ENCODE peak calls at places on chromosomes 4 and X, in five cellular contexts. S is IMR-90, Q is trophoblast cell, N is stomach, K is fibroblast of lung. O is an unnamed sample.

GRCh38 chr4:36209941-36210663 is 34.2 kb downstream of the ARAP2 start:
- DNase-seq in S (no peak), Q (no peak), N (no peak), K (no peak), O (no peak)

GRCh38 chr4:153750197-153750817 is 9.5 kb downstream of the RNF175 start:
- DNase-seq in S (peak), Q (peak), N (peak), K (peak), O (peak)

GRCh38 chr4:37674446-37674845 is 11.7 kb downstream of the RELL1 start:
- DNase-seq in S (no peak), Q (no peak), N (no peak), K (no peak), O (no peak)

GRCh38 chr4:26020896-26021295 is 106.9 kb downstream of the SMIM20 start:
- DNase-seq in S (peak), Q (no peak), N (no peak), K (peak), O (no peak)

GRCh38 chr4:78543424-78544238 is 7.9 kb upstream of the ANXA3 start:
- DNase-seq in S (no peak), Q (no peak), N (no peak), K (peak), O (no peak)

GRCh38 chr4:13240066-13240465 is 244.1 kb downstream of the RAB28 start:
- DNase-seq in S (no peak), Q (no peak), N (no peak), K (peak), O (no peak)

GRCh38 chrX:75963774-75964173 is 178.7 kb upstream of the MAGEE2 start:
- DNase-seq in S (no peak), Q (no peak), N (no peak), K (no peak), O (no peak)

GRCh38 chr4:95095352-95095974 is 337.7 kb downstream of the BMPR1B start:
- DNase-seq in S (peak), Q (no peak), N (no peak), K (peak), O (no peak)

GRCh38 chrX:42746606-42747005 is 31.4 kb downstream of the PPP1R2C start:
- DNase-seq in S (peak), Q (peak), N (no peak), K (peak), O (no peak)

GRCh38 chrX:50100188-50100587 is 100.6 kb downstream of the AKAP4 start:
- DNase-seq in S (no peak), Q (no peak), N (no peak), K (no peak), O (peak)

GRCh38 chr4:148373093-148373492 is 69.1 kb downstream of the NR3C2 start:
- DNase-seq in S (no peak), Q (no peak), N (no peak), K (no peak), O (no peak)

GRCh38 chr4:148376151-148376550 is 66.1 kb downstream of the NR3C2 start:
- DNase-seq in S (peak), Q (no peak), N (peak), K (peak), O (no peak)

GRCh38 chr4:148369919-148370318 is 72.3 kb downstream of the NR3C2 start:
- DNase-seq in S (no peak), Q (no peak), N (no peak), K (no peak), O (no peak)

GRCh38 chr4:148375581-148375980 is 66.6 kb downstream of the NR3C2 start:
- DNase-seq in S (no peak), Q (no peak), N (no peak), K (no peak), O (no peak)
- H3K4me3 ChIP-seq in S (no peak), Q (no peak), N (no peak), K (peak), O (no peak)

DNA sequence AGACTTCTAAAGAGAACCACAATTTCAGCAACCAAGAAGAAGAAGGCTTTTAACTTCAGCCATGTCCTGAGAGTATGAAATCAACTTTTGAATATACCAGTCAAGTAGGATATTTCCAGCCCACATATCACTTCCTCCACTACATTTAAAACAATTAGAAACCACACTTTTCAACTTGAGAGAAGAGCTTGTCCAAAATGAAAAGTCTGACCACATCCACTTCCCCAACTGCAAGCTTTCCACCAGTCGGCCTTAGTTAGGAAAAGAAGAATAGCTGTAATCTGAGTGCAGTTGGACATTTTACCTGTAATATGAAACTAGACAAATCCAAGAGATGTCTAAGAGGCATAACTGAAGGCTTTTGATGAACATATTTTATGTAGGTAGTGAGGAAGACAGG is 101.9 kb upstream of the SLC7A11 start:
- DNase-seq in S (no peak), Q (no peak), N (no peak), K (peak), O (no peak)
- H3K4me3 ChIP-seq in S (no peak), Q (no peak), N (no peak), K (no peak), O (no peak)

DNA sequence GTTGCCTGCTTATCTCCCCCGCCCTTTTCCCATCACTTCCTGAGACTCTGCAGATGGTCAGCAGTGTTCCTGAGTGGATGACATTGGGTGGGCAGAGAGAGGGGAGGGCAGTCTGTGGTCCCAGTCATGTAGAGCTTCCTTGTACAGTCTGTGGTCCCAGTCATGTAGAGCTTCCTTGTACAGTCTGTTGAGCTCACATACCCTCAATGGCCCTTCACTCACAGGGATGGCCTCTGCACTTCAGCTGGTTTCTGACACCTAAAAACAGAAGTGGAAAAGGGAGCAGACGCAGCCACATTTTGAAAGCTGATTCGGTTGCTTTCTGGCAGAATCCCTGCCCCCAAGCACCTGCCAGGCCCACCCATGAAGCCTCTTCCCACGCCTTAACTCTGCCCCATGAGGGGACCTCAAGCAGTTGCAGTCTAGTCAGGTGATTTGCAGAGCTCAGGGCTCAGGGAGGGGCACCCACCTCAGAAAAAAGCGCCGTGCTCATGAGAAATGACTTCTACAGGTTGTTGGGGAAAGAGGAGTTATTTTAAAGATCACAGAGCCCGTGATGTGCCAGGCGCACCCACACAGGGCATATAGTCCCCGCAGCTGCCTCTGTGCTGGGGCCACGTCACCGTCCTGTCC is 3.6 kb upstream of the TMEM271 start:
- DNase-seq in S (no peak), Q (no peak), N (no peak), K (no peak), O (no peak)
- H3K4me3 ChIP-seq in S (no peak), Q (no peak), N (no peak), K (no peak), O (no peak)

GRCh38 chrX:107676559-107677378 is 48.5 kb downstream of the PRPS1 start:
- DNase-seq in S (peak), Q (peak), N (peak), K (peak), O (peak)
- H3K4me3 ChIP-seq in S (peak), Q (no peak), N (peak), K (peak), O (peak)

GRCh38 chr4:71070015-71070414 is 76.6 kb downstream of the DCK start:
- DNase-seq in S (no peak), Q (no peak), N (no peak), K (no peak), O (no peak)

GRCh38 chr4:71069063-71069462 is 75.6 kb downstream of the DCK start:
- DNase-seq in S (no peak), Q (no peak), N (no peak), K (no peak), O (no peak)

GRCh38 chr4:71074452-71075299 is 81.2 kb downstream of the DCK start:
- DNase-seq in S (no peak), Q (no peak), N (peak), K (no peak), O (no peak)
- H3K4me3 ChIP-seq in S (no peak), Q (no peak), N (no peak), K (no peak), O (no peak)